ENCODE peak calls at places on chromosomes 6 and 20, in eight cellular contexts. One of them, this sample, is unnamed.

GRCh38 chr6:25441658-25442276 is 162.6 kb downstream of the CARMIL1 start:
- ATAC-seq in psoas muscle: no peak
- ATAC-seq in RWPE2: no peak
- ATAC-seq in Right ventricle myocardium inferior: no peak
- ATAC-seq in activated CD8-positive, alpha-beta memory T cell treated with anti-CD3 and anti-CD28 coated beads, Interleukin-2, amount 10 ng/mL, durations not matched to agents 7 days and 5 days: no peak
- ATAC-seq in activated T-cell treated with anti-CD3 and anti-CD28 coated beads, Interleukin-2, amount 50 U/mL, for 4 hours: no peak
- ATAC-seq in pancreas: peak; percentile 47
- ATAC-seq in CD4-positive, CD25-positive, alpha-beta regulatory T cell: peak; percentile 44
- ATAC-seq in this sample: no peak

GRCh38 chr6:88358846-88359245 is 192.7 kb upstream of the CNR1 start:
- ATAC-seq in psoas muscle: no peak
- ATAC-seq in RWPE2: peak; percentile 70
- ATAC-seq in Right ventricle myocardium inferior: no peak
- ATAC-seq in activated CD8-positive, alpha-beta memory T cell treated with anti-CD3 and anti-CD28 coated beads, Interleukin-2, amount 10 ng/mL, durations not matched to agents 7 days and 5 days: no peak
- ATAC-seq in activated T-cell treated with anti-CD3 and anti-CD28 coated beads, Interleukin-2, amount 50 U/mL, for 4 hours: no peak
- ATAC-seq in pancreas: no peak
- ATAC-seq in CD4-positive, CD25-positive, alpha-beta regulatory T cell: no peak
- ATAC-seq in this sample: no peak

GRCh38 chr6:143885116-143885515 is 20.8 kb downstream of the ZC2HC1B start:
- ATAC-seq in psoas muscle: no peak
- ATAC-seq in RWPE2: no peak
- ATAC-seq in Right ventricle myocardium inferior: no peak
- ATAC-seq in activated CD8-positive, alpha-beta memory T cell treated with anti-CD3 and anti-CD28 coated beads, Interleukin-2, amount 10 ng/mL, durations not matched to agents 7 days and 5 days: no peak
- ATAC-seq in activated T-cell treated with anti-CD3 and anti-CD28 coated beads, Interleukin-2, amount 50 U/mL, for 4 hours: no peak
- ATAC-seq in pancreas: no peak
- ATAC-seq in CD4-positive, CD25-positive, alpha-beta regulatory T cell: no peak
- ATAC-seq in this sample: no peak

GRCh38 chr6:128600397-128600951 is 80.1 kb upstream of the PTPRK start:
- ATAC-seq in psoas muscle: no peak
- ATAC-seq in RWPE2: peak; percentile 67
- ATAC-seq in Right ventricle myocardium inferior: no peak
- ATAC-seq in activated CD8-positive, alpha-beta memory T cell treated with anti-CD3 and anti-CD28 coated beads, Interleukin-2, amount 10 ng/mL, durations not matched to agents 7 days and 5 days: peak; percentile 36
- ATAC-seq in activated T-cell treated with anti-CD3 and anti-CD28 coated beads, Interleukin-2, amount 50 U/mL, for 4 hours: no peak
- ATAC-seq in pancreas: peak; percentile 58
- ATAC-seq in CD4-positive, CD25-positive, alpha-beta regulatory T cell: no peak
- ATAC-seq in this sample: no peak

GRCh38 chr6:12068899-12069557 is 56.9 kb downstream of the HIVEP1 start:
- ATAC-seq in psoas muscle: no peak
- ATAC-seq in RWPE2: peak; percentile 23
- ATAC-seq in Right ventricle myocardium inferior: no peak
- ATAC-seq in activated CD8-positive, alpha-beta memory T cell treated with anti-CD3 and anti-CD28 coated beads, Interleukin-2, amount 10 ng/mL, durations not matched to agents 7 days and 5 days: no peak
- ATAC-seq in activated T-cell treated with anti-CD3 and anti-CD28 coated beads, Interleukin-2, amount 50 U/mL, for 4 hours: no peak
- ATAC-seq in pancreas: peak; percentile 53
- ATAC-seq in CD4-positive, CD25-positive, alpha-beta regulatory T cell: no peak
- ATAC-seq in this sample: peak; percentile 87

GRCh38 chr6:143982968-143983367 is 25.1 kb downstream of the PLAGL1 start:
- ATAC-seq in psoas muscle: no peak
- ATAC-seq in RWPE2: no peak
- ATAC-seq in Right ventricle myocardium inferior: no peak
- ATAC-seq in activated CD8-positive, alpha-beta memory T cell treated with anti-CD3 and anti-CD28 coated beads, Interleukin-2, amount 10 ng/mL, durations not matched to agents 7 days and 5 days: no peak
- ATAC-seq in activated T-cell treated with anti-CD3 and anti-CD28 coated beads, Interleukin-2, amount 50 U/mL, for 4 hours: no peak
- ATAC-seq in pancreas: no peak
- ATAC-seq in CD4-positive, CD25-positive, alpha-beta regulatory T cell: no peak
- ATAC-seq in this sample: no peak

GRCh38 chr6:169391473-169392071 is 137.9 kb upstream of the THBS2 start:
- ATAC-seq in psoas muscle: no peak
- ATAC-seq in RWPE2: no peak
- ATAC-seq in Right ventricle myocardium inferior: no peak
- ATAC-seq in activated CD8-positive, alpha-beta memory T cell treated with anti-CD3 and anti-CD28 coated beads, Interleukin-2, amount 10 ng/mL, durations not matched to agents 7 days and 5 days: no peak
- ATAC-seq in activated T-cell treated with anti-CD3 and anti-CD28 coated beads, Interleukin-2, amount 50 U/mL, for 4 hours: no peak
- ATAC-seq in pancreas: no peak
- ATAC-seq in CD4-positive, CD25-positive, alpha-beta regulatory T cell: no peak
- ATAC-seq in this sample: no peak

GRCh38 chr6:69732045-69732444 is 64.8 kb downstream of the LMBRD1 start:
- ATAC-seq in psoas muscle: no peak
- ATAC-seq in RWPE2: no peak
- ATAC-seq in Right ventricle myocardium inferior: no peak
- ATAC-seq in activated CD8-positive, alpha-beta memory T cell treated with anti-CD3 and anti-CD28 coated beads, Interleukin-2, amount 10 ng/mL, durations not matched to agents 7 days and 5 days: no peak
- ATAC-seq in activated T-cell treated with anti-CD3 and anti-CD28 coated beads, Interleukin-2, amount 50 U/mL, for 4 hours: no peak
- ATAC-seq in pancreas: no peak
- ATAC-seq in CD4-positive, CD25-positive, alpha-beta regulatory T cell: no peak
- ATAC-seq in this sample: no peak

GRCh38 chr6:45961125-45961524 is 54.5 kb downstream of the CLIC5 start:
- ATAC-seq in psoas muscle: no peak
- ATAC-seq in RWPE2: no peak
- ATAC-seq in Right ventricle myocardium inferior: peak; percentile 18
- ATAC-seq in activated CD8-positive, alpha-beta memory T cell treated with anti-CD3 and anti-CD28 coated beads, Interleukin-2, amount 10 ng/mL, durations not matched to agents 7 days and 5 days: no peak
- ATAC-seq in activated T-cell treated with anti-CD3 and anti-CD28 coated beads, Interleukin-2, amount 50 U/mL, for 4 hours: no peak
- ATAC-seq in pancreas: peak; percentile 22
- ATAC-seq in CD4-positive, CD25-positive, alpha-beta regulatory T cell: no peak
- ATAC-seq in this sample: no peak

GRCh38 chr6:155142163-155142901 is 121.5 kb upstream of the CLDN20 start:
- ATAC-seq in psoas muscle: peak; percentile 27
- ATAC-seq in RWPE2: no peak
- ATAC-seq in Right ventricle myocardium inferior: no peak
- ATAC-seq in activated CD8-positive, alpha-beta memory T cell treated with anti-CD3 and anti-CD28 coated beads, Interleukin-2, amount 10 ng/mL, durations not matched to agents 7 days and 5 days: no peak
- ATAC-seq in activated T-cell treated with anti-CD3 and anti-CD28 coated beads, Interleukin-2, amount 50 U/mL, for 4 hours: no peak
- ATAC-seq in pancreas: no peak
- ATAC-seq in CD4-positive, CD25-positive, alpha-beta regulatory T cell: no peak
- ATAC-seq in this sample: no peak

GRCh38 chr6:129440691-129441090 is 269.3 kb downstream of the ARHGAP18 start:
- ATAC-seq in psoas muscle: no peak
- ATAC-seq in RWPE2: no peak
- ATAC-seq in Right ventricle myocardium inferior: peak; percentile 94
- ATAC-seq in activated CD8-positive, alpha-beta memory T cell treated with anti-CD3 and anti-CD28 coated beads, Interleukin-2, amount 10 ng/mL, durations not matched to agents 7 days and 5 days: no peak
- ATAC-seq in activated T-cell treated with anti-CD3 and anti-CD28 coated beads, Interleukin-2, amount 50 U/mL, for 4 hours: no peak
- ATAC-seq in pancreas: no peak
- ATAC-seq in CD4-positive, CD25-positive, alpha-beta regulatory T cell: peak; percentile 48
- ATAC-seq in this sample: peak; percentile 55

GRCh38 chr20:64192406-64192805 is 28.2 kb downstream of the MYT1 start:
- ATAC-seq in psoas muscle: no peak
- ATAC-seq in RWPE2: no peak
- ATAC-seq in Right ventricle myocardium inferior: no peak
- ATAC-seq in activated CD8-positive, alpha-beta memory T cell treated with anti-CD3 and anti-CD28 coated beads, Interleukin-2, amount 10 ng/mL, durations not matched to agents 7 days and 5 days: no peak
- ATAC-seq in activated T-cell treated with anti-CD3 and anti-CD28 coated beads, Interleukin-2, amount 50 U/mL, for 4 hours: no peak
- ATAC-seq in pancreas: no peak
- ATAC-seq in CD4-positive, CD25-positive, alpha-beta regulatory T cell: no peak
- ATAC-seq in this sample: no peak

GRCh38 chr6:156160007-156160787 is 617.0 kb upstream of the ARID1B start:
- ATAC-seq in psoas muscle: no peak
- ATAC-seq in RWPE2: no peak
- ATAC-seq in Right ventricle myocardium inferior: no peak
- ATAC-seq in activated CD8-positive, alpha-beta memory T cell treated with anti-CD3 and anti-CD28 coated beads, Interleukin-2, amount 10 ng/mL, durations not matched to agents 7 days and 5 days: no peak
- ATAC-seq in activated T-cell treated with anti-CD3 and anti-CD28 coated beads, Interleukin-2, amount 50 U/mL, for 4 hours: no peak
- ATAC-seq in pancreas: no peak
- ATAC-seq in CD4-positive, CD25-positive, alpha-beta regulatory T cell: no peak
- ATAC-seq in this sample: no peak

GRCh38 chr6:52995913-52996685 is 1.0 kb upstream of the GSTA4 start:
- ATAC-seq in psoas muscle: peak; percentile 14
- ATAC-seq in RWPE2: no peak
- ATAC-seq in Right ventricle myocardium inferior: no peak
- ATAC-seq in activated CD8-positive, alpha-beta memory T cell treated with anti-CD3 and anti-CD28 coated beads, Interleukin-2, amount 10 ng/mL, durations not matched to agents 7 days and 5 days: no peak
- ATAC-seq in activated T-cell treated with anti-CD3 and anti-CD28 coated beads, Interleukin-2, amount 50 U/mL, for 4 hours: no peak
- ATAC-seq in pancreas: peak; percentile 4
- ATAC-seq in CD4-positive, CD25-positive, alpha-beta regulatory T cell: no peak
- ATAC-seq in this sample: no peak

GRCh38 chr20:32987044-32987825 is 17.0 kb downstream of the SUN5 start:
- ATAC-seq in psoas muscle: no peak
- ATAC-seq in RWPE2: no peak
- ATAC-seq in Right ventricle myocardium inferior: no peak
- ATAC-seq in activated CD8-positive, alpha-beta memory T cell treated with anti-CD3 and anti-CD28 coated beads, Interleukin-2, amount 10 ng/mL, durations not matched to agents 7 days and 5 days: no peak
- ATAC-seq in activated T-cell treated with anti-CD3 and anti-CD28 coated beads, Interleukin-2, amount 50 U/mL, for 4 hours: no peak
- ATAC-seq in pancreas: no peak
- ATAC-seq in CD4-positive, CD25-positive, alpha-beta regulatory T cell: no peak
- ATAC-seq in this sample: no peak

GRCh38 chr20:48282591-48283228 is 497.4 kb upstream of the SULF2 start:
- ATAC-seq in psoas muscle: no peak
- ATAC-seq in RWPE2: no peak
- ATAC-seq in Right ventricle myocardium inferior: no peak
- ATAC-seq in activated CD8-positive, alpha-beta memory T cell treated with anti-CD3 and anti-CD28 coated beads, Interleukin-2, amount 10 ng/mL, durations not matched to agents 7 days and 5 days: no peak
- ATAC-seq in activated T-cell treated with anti-CD3 and anti-CD28 coated beads, Interleukin-2, amount 50 U/mL, for 4 hours: no peak
- ATAC-seq in pancreas: peak; percentile 37
- ATAC-seq in CD4-positive, CD25-positive, alpha-beta regulatory T cell: no peak
- ATAC-seq in this sample: no peak

GRCh38 chr6:41236276-41236675 is 8.1 kb downstream of the TREML4 start:
- ATAC-seq in psoas muscle: no peak
- ATAC-seq in RWPE2: no peak
- ATAC-seq in Right ventricle myocardium inferior: no peak
- ATAC-seq in activated CD8-positive, alpha-beta memory T cell treated with anti-CD3 and anti-CD28 coated beads, Interleukin-2, amount 10 ng/mL, durations not matched to agents 7 days and 5 days: no peak
- ATAC-seq in activated T-cell treated with anti-CD3 and anti-CD28 coated beads, Interleukin-2, amount 50 U/mL, for 4 hours: no peak
- ATAC-seq in pancreas: no peak
- ATAC-seq in CD4-positive, CD25-positive, alpha-beta regulatory T cell: no peak
- ATAC-seq in this sample: no peak

GRCh38 chr6:145498425-145498824 is 236.9 kb downstream of the EPM2A start:
- ATAC-seq in psoas muscle: no peak
- ATAC-seq in RWPE2: no peak
- ATAC-seq in Right ventricle myocardium inferior: no peak
- ATAC-seq in activated CD8-positive, alpha-beta memory T cell treated with anti-CD3 and anti-CD28 coated beads, Interleukin-2, amount 10 ng/mL, durations not matched to agents 7 days and 5 days: no peak
- ATAC-seq in activated T-cell treated with anti-CD3 and anti-CD28 coated beads, Interleukin-2, amount 50 U/mL, for 4 hours: no peak
- ATAC-seq in pancreas: no peak
- ATAC-seq in CD4-positive, CD25-positive, alpha-beta regulatory T cell: no peak
- ATAC-seq in this sample: no peak

GRCh38 chr6:4756247-4756646 is 20.0 kb upstream of the CDYL start:
- ATAC-seq in psoas muscle: no peak
- ATAC-seq in RWPE2: no peak
- ATAC-seq in Right ventricle myocardium inferior: no peak
- ATAC-seq in activated CD8-positive, alpha-beta memory T cell treated with anti-CD3 and anti-CD28 coated beads, Interleukin-2, amount 10 ng/mL, durations not matched to agents 7 days and 5 days: no peak
- ATAC-seq in activated T-cell treated with anti-CD3 and anti-CD28 coated beads, Interleukin-2, amount 50 U/mL, for 4 hours: no peak
- ATAC-seq in pancreas: no peak
- ATAC-seq in CD4-positive, CD25-positive, alpha-beta regulatory T cell: no peak
- ATAC-seq in this sample: no peak

GRCh38 chr6:166309977-166310376 is 1.8 kb upstream of the PRR18 start:
- ATAC-seq in psoas muscle: no peak
- ATAC-seq in RWPE2: no peak
- ATAC-seq in Right ventricle myocardium inferior: no peak
- ATAC-seq in activated CD8-positive, alpha-beta memory T cell treated with anti-CD3 and anti-CD28 coated beads, Interleukin-2, amount 10 ng/mL, durations not matched to agents 7 days and 5 days: no peak
- ATAC-seq in activated T-cell treated with anti-CD3 and anti-CD28 coated beads, Interleukin-2, amount 50 U/mL, for 4 hours: no peak
- ATAC-seq in pancreas: no peak
- ATAC-seq in CD4-positive, CD25-positive, alpha-beta regulatory T cell: no peak
- ATAC-seq in this sample: no peak

GRCh38 chr20:48728042-48728837 is 99.6 kb downstream of the PREX1 start:
- ATAC-seq in psoas muscle: no peak
- ATAC-seq in RWPE2: no peak
- ATAC-seq in Right ventricle myocardium inferior: no peak
- ATAC-seq in activated CD8-positive, alpha-beta memory T cell treated with anti-CD3 and anti-CD28 coated beads, Interleukin-2, amount 10 ng/mL, durations not matched to agents 7 days and 5 days: no peak
- ATAC-seq in activated T-cell treated with anti-CD3 and anti-CD28 coated beads, Interleukin-2, amount 50 U/mL, for 4 hours: no peak
- ATAC-seq in pancreas: no peak
- ATAC-seq in CD4-positive, CD25-positive, alpha-beta regulatory T cell: no peak
- ATAC-seq in this sample: no peak